ENCODE peak calls at places on chromosome 1, in ten cellular contexts. U, A, N, E, Y, S, C, V, B and P are unnamed samples.

GRCh38 chr1:114033219-114033706 is 54.0 kb downstream of the OLFML3 start:
- DNase-seq in Y (no peak), V (peak; percentile 55), B (no peak), N (no peak), E (no peak), U (no peak), C (no peak), A (peak; percentile 92), S (no peak), P (no peak)

GRCh38 chr1:111469539-111469938 is 4.2 kb upstream of the C1orf162 start:
- DNase-seq in V (no peak), C (no peak), E (no peak), N (no peak), B (no peak), S (no peak), A (no peak), U (no peak), Y (no peak), P (no peak)

GRCh38 chr1:1893291-1893985 is 2.6 kb upstream of the GNB1 start:
- DNase-seq in N (no peak), U (no peak), C (no peak), V (no peak), Y (no peak), E (no peak), B (no peak), A (no peak), S (no peak), P (no peak)

GRCh38 chr1:232622981-232623380 is 7.0 kb downstream of the SIPA1L2 start:
- DNase-seq in E (no peak), Y (no peak), U (no peak), S (no peak), V (peak; percentile 27), A (peak; percentile 91), B (peak; percentile 74), N (no peak), C (no peak), P (no peak)

GRCh38 chr1:241990040-241990439 is 8.9 kb downstream of the MAP1LC3C start:
- DNase-seq in C (no peak), Y (peak; percentile 97), B (peak; percentile 68), V (peak; percentile 65), S (peak; percentile 82), U (no peak), E (peak; percentile 95), N (no peak), A (peak; percentile 47), P (peak; percentile 91)

GRCh38 chr1:3331564-3331963 is 122.9 kb upstream of the ARHGEF16 start:
- DNase-seq in E (no peak), U (no peak), C (no peak), S (no peak), B (no peak), Y (no peak), N (no peak), V (no peak), A (no peak), P (no peak)

GRCh38 chr1:112935474-112936289 is 20.3 kb downstream of the SLC16A1 start:
- DNase-seq in E (no peak), A (no peak), V (no peak), B (no peak), Y (peak; percentile 76), S (peak; percentile 78), U (no peak), C (no peak), N (no peak), P (peak; percentile 21)

GRCh38 chr1:228798548-228798947 is 63.3 kb downstream of the RHOU start:
- DNase-seq in B (no peak), S (no peak), E (no peak), Y (peak; percentile 55), A (no peak), V (no peak), C (no peak), U (no peak), N (no peak), P (peak; percentile 9)

GRCh38 chr1:229159668-229160544 is 111.0 kb upstream of the RAB4A start:
- DNase-seq in E (no peak), V (no peak), N (no peak), Y (no peak), S (no peak), U (no peak), A (no peak), B (no peak), C (no peak), P (no peak)

GRCh38 chr1:154497026-154497806 is 4.8 kb upstream of the TDRD10 start:
- DNase-seq in C (no peak), A (no peak), Y (no peak), B (no peak), V (peak; percentile 38), S (no peak), U (peak; percentile 42), N (no peak), E (no peak), P (no peak)

DNA sequence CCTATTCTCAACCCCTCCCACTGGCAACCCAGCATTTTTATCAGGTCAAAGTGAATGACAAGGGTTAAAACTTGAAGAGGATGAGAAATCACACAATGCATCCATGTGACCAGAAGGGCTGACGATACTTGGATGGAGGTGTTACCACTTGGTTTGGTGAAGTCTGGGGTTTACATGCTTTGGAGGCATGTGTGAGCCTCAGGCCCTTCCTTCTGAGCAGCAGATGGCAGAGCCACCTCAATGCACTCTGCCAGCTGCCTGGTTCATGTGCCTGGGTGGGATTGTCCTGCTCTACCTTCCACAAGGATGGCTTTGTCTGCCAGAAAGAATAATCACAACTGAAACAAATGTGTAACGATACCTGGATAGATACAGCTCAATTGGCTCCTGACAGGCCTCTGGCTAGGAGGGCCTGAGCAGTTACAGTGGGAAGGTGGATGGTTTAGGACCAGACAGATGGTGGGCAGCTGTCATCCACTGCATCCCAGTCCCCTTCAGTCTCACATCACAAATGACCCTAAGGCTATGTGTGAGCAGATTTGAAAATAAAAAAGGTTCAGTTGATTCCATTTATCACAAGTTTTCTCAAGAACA is 51.5 kb upstream of the CNIH3 start:
- DNase-seq in E (no peak), Y (no peak), B (no peak), U (no peak), V (no peak), C (no peak), A (no peak), S (no peak), N (no peak), P (peak; percentile 28)
- TF ChIP-seq CTCF in E (no peak), Y (no peak), B (no peak), U (no peak), V (no peak), C (no peak), A (no peak), S (no peak), N (no peak), P (no peak)

DNA sequence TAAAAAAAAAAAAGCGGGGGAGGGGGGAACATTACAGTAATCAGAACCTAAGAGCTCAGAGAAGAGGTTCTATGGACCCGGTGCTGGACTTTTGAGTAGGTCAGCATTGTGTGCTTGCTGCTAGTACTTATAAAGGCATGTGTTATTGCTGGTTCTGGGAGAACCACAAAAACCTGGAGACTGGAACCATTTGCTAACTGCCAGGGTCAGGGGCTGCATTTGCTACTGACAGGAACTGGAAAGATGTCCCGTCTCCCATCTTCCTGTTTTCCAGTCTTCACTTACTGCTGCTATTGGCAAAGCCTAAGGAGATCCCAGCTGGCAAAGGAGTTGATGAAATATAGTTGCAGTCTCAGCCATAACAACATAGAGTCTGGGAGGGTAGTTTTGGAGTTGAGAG is 4.3 kb downstream of the RNF2 start:
- DNase-seq in Y (no peak), E (no peak), U (no peak), S (no peak), A (no peak), B (no peak), V (no peak), C (no peak), N (no peak), P (no peak)
- H3K4me3 ChIP-seq in Y (no peak overlapping the region), E (no peak overlapping the region), U (no peak overlapping the region), S (no peak overlapping the region), A (no peak overlapping the region), B (no peak overlapping the region), V (no peak overlapping the region), C (no peak overlapping the region), N (no peak overlapping the region), P (no peak overlapping the region)

GRCh38 chr1:99685516-99686180 is 39.7 kb downstream of the PALMD start:
- DNase-seq in S (peak; percentile 91), U (peak; percentile 80), E (peak; percentile 87), V (peak; percentile 85), Y (peak; percentile 98), A (peak; percentile 83), B (peak; percentile 74), C (peak; percentile 25), N (no peak), P (peak; percentile 94)
- TF ChIP-seq CTCF in S (peak; percentile 50), U (peak; percentile 59), E (peak; percentile 85), V (peak; percentile 56), Y (peak; percentile 46), A (peak; percentile 70), B (peak; percentile 45), C (peak; percentile 78), N (peak; percentile 54), P (peak; percentile 37)

GRCh38 chr1:176694713-176695112 is 231.7 kb downstream of the PAPPA2 start:
- DNase-seq in Y (no peak), C (no peak), U (no peak), S (no peak), B (no peak), E (no peak), N (no peak), A (peak; percentile 42), V (no peak), P (no peak)

GRCh38 chr1:176691251-176692228 is 228.6 kb downstream of the PAPPA2 start:
- DNase-seq in U (peak; percentile 97), E (peak; percentile 24), B (peak; percentile 48), Y (peak; percentile 55), A (peak; percentile 82), V (peak; percentile 88), C (no peak), S (peak; percentile 43), N (no peak), P (peak; percentile 4)

GRCh38 chr1:176693697-176694329 is 230.8 kb downstream of the PAPPA2 start:
- DNase-seq in U (no peak), C (no peak), Y (peak; percentile 67), N (no peak), B (no peak), S (peak; percentile 6), E (no peak), A (no peak), V (no peak), P (peak; percentile 28)

GRCh38 chr1:176692431-176692830 is 229.5 kb downstream of the PAPPA2 start:
- DNase-seq in C (no peak), U (no peak), A (no peak), B (no peak), E (peak; percentile 29), N (no peak), Y (no peak), V (no peak), S (no peak), P (no peak)

DNA sequence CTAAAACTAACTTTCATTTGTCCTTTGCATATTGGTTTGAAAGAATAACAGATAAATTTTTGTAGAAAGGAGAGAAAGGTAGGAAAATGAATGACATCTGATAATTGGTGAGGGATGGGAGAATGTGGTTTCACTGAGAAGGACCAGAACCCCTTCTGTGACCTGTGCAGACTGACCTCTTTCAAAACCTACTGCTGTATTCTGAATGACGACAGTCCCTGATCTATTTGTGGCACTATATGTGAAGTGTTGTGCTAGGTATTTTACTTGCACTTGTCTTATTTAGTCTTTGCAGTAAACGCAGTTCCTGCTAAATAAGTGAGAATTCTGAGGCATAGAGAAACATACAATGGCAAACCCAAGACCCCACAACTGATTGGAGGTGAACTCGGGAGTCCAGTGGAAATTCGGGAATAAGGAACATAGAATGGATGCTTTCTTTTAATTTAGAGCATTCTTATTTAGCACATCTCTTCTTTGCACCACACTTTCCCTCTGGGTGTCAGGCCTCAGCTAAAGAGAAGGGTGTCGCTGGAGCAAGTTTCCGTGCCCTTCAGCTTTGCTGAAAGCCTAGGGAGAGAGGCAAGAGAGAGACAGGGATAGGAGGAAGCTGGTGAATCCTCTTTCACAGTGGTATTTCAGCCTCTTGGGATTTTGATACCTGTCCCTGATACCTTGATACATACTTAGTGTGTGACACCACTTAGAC is 230.2 kb downstream of the PAPPA2 start:
- DNase-seq in V (no peak), C (no peak), N (no peak), A (no peak), Y (no peak), U (no peak), S (no peak), E (no peak), B (no peak), P (no peak)
- H3K4me3 ChIP-seq in V (no peak overlapping the region), C (no peak overlapping the region), N (no peak overlapping the region), A (no peak overlapping the region), Y (no peak overlapping the region), U (no peak overlapping the region), S (no peak overlapping the region), E (no peak overlapping the region), B (no peak overlapping the region), P (no peak overlapping the region)